ENCODE peak calls at places on chromosomes 7 and 10, in eight cellular contexts. E, T, G, N, I, A, B and O are unnamed samples.

GRCh38 chr10:13683017-13683416 is 96.3 kb downstream of the PRPF18 start:
- DNase-seq in N (no peak), E (no peak), I (no peak), T (no peak), G (no peak), B (no peak), A (no peak), O (no peak)

GRCh38 chr7:92391071-92391470 is 56.2 kb upstream of the GATAD1 start:
- DNase-seq in B (no peak), T (no peak), E (no peak), A (no peak), N (no peak), G (no peak), I (no peak), O (no peak)

GRCh38 chr10:58660577-58661255 is 148.0 kb downstream of the BICC1 start:
- DNase-seq in E (no peak), N (no peak), A (no peak), G (no peak), B (no peak), T (no peak), I (no peak), O (no peak)

GRCh38 chr7:110043514-110043913 is 1047.4 kb upstream of the LRRN3 start:
- DNase-seq in A (no peak), B (no peak), I (no peak), G (peak), T (no peak), E (no peak), N (no peak), O (no peak)

GRCh38 chr7:2299131-2299829 is 15.0 kb downstream of the SNX8 start:
- DNase-seq in A (no peak), G (peak), E (no peak), N (peak), T (no peak), I (no peak), B (no peak), O (peak)

GRCh38 chr10:100020161-100020882 is 10.6 kb upstream of the DNMBP start:
- DNase-seq in A (peak), N (no peak), I (no peak), E (no peak), B (no peak), T (peak), G (no peak), O (no peak)

GRCh38 chr7:121301441-121302213 is 27.2 kb upstream of the WNT16 start:
- DNase-seq in E (no peak), N (no peak), A (no peak), B (no peak), T (no peak), I (no peak), G (peak), O (no peak)

GRCh38 chr7:98323597-98324322 is 42.3 kb downstream of the BRI3 start:
- DNase-seq in E (no peak), B (no peak), T (no peak), G (peak), N (no peak), A (no peak), I (no peak), O (no peak)

GRCh38 chr7:111330235-111330523 is 232.1 kb downstream of the IMMP2L start:
- DNase-seq in T (no peak), A (no peak), E (no peak), I (no peak), B (no peak), N (no peak), G (no peak), O (no peak)

GRCh38 chr7:151759591-151760042 is 117.3 kb downstream of the PRKAG2 start:
- DNase-seq in B (peak), I (no peak), A (peak), E (peak), G (peak), N (peak), T (peak), O (peak)

GRCh38 chr7:141154131-141154732 is 80.4 kb downstream of the TMEM178B start:
- DNase-seq in N (no peak), I (no peak), E (no peak), B (no peak), A (no peak), T (no peak), G (no peak), O (no peak)

GRCh38 chr7:92058899-92059298 is 75.4 kb downstream of the CYP51A1 start:
- DNase-seq in E (no peak), T (no peak), I (no peak), A (no peak), G (no peak), N (no peak), B (no peak), O (no peak)

GRCh38 chr10:118595598-118596425 is at the start of gene PRLHR:
- DNase-seq in I (no peak), A (no peak), E (peak), B (peak), G (peak), T (no peak), N (peak), O (peak)

GRCh38 chr7:22851140-22851539 is 28.5 kb upstream of the TOMM7 start:
- DNase-seq in G (no peak), I (no peak), A (no peak), N (no peak), E (no peak), B (no peak), T (no peak), O (no peak)

GRCh38 chr10:24272374-24272773 is 63.4 kb downstream of the KIAA1217 start:
- DNase-seq in I (no peak), E (no peak), A (no peak), B (no peak), G (no peak), N (no peak), T (peak), O (no peak)

GRCh38 chr7:38881947-38882684 is 26.9 kb downstream of the VPS41 start:
- DNase-seq in B (no peak), G (no peak), E (no peak), T (no peak), A (no peak), N (no peak), I (no peak), O (no peak)

GRCh38 chr7:22853674-22854157 is 31.1 kb upstream of the TOMM7 start:
- DNase-seq in A (peak), I (no peak), T (no peak), E (peak), G (no peak), N (peak), B (no peak), O (peak)

GRCh38 chr7:10521306-10521705 is 452.4 kb upstream of the PHF14 start:
- DNase-seq in A (no peak), B (no peak), T (no peak), I (no peak), E (no peak), N (no peak), G (no peak), O (no peak)

GRCh38 chr7:6508950-6509349 is 42.3 kb downstream of the GRID2IP start:
- DNase-seq in I (no peak), G (no peak), T (no peak), N (no peak), B (no peak), A (no peak), E (no peak), O (no peak)

GRCh38 chr10:124629410-124629809 is 114.8 kb downstream of the FAM53B start:
- DNase-seq in G (no peak), T (no peak), A (no peak), N (no peak), I (no peak), B (no peak), E (peak), O (no peak)

GRCh38 chr7:70506463-70506862 is 625.5 kb upstream of the GALNT17 start:
- DNase-seq in N (no peak), I (peak), B (no peak), E (no peak), G (no peak), T (peak), A (no peak), O (no peak)

GRCh38 chr7:138785587-138786437 is 12.0 kb upstream of the TMEM213 start:
- DNase-seq in B (no peak), N (no peak), E (no peak), T (peak), A (peak), G (peak), I (no peak), O (no peak)

GRCh38 chr10:21953585-21954057 is 49.9 kb downstream of the DNAJC1 start:
- DNase-seq in B (no peak), N (no peak), E (no peak), T (peak), G (peak), I (no peak), A (peak), O (no peak)

GRCh38 chr10:69655124-69655867 is 25.2 kb downstream of the FAM241B start:
- DNase-seq in N (no peak), E (no peak), A (no peak), G (no peak), T (no peak), B (no peak), I (no peak), O (no peak)

GRCh38 chr10:108684431-108684830 is 1238.9 kb downstream of the XPNPEP1 start:
- DNase-seq in N (no peak), E (no peak), A (no peak), T (no peak), I (no peak), G (no peak), B (no peak), O (no peak)

GRCh38 chr7:54985405-54986360 is 33.1 kb upstream of the EGFR start:
- DNase-seq in E (no peak), T (peak), B (no peak), A (peak), N (no peak), I (no peak), G (peak), O (no peak)

GRCh38 chr10:77737608-77738007 is 100.0 kb upstream of the KCNMA1 start:
- DNase-seq in T (no peak), N (no peak), A (peak), B (no peak), G (peak), E (no peak), I (no peak), O (no peak)

GRCh38 chr7:45575501-45576248 is 1.5 kb downstream of the ADCY1 start:
- DNase-seq in I (no peak), B (no peak), A (no peak), N (no peak), G (no peak), T (no peak), E (no peak), O (no peak)

GRCh38 chr10:108393111-108393510 is 1228.6 kb upstream of the SORCS1 start:
- DNase-seq in T (no peak), G (peak), B (no peak), I (no peak), E (no peak), A (no peak), N (no peak), O (no peak)

GRCh38 chr7:106611911-106612310 is 49.0 kb downstream of the CCDC71L start:
- DNase-seq in B (no peak), I (no peak), N (no peak), G (no peak), T (no peak), A (no peak), E (no peak), O (no peak)

GRCh38 chr10:116926426-116926825 is 77.1 kb downstream of the ENO4 start:
- DNase-seq in E (no peak), B (no peak), T (no peak), N (no peak), G (no peak), A (no peak), I (no peak), O (no peak)

GRCh38 chr10:30744124-30744523 is 114.6 kb upstream of the LYZL2 start:
- DNase-seq in E (no peak), A (no peak), T (no peak), N (no peak), I (no peak), G (no peak), B (no peak), O (no peak)

GRCh38 chr7:17965600-17965999 is 25.3 kb upstream of the SNX13 start:
- DNase-seq in G (peak), A (no peak), N (no peak), E (no peak), I (no peak), B (no peak), T (no peak), O (no peak)

GRCh38 chr7:43037531-43037930 is 74.9 kb upstream of the HECW1 start:
- DNase-seq in N (no peak), E (no peak), G (no peak), B (no peak), T (no peak), I (no peak), A (no peak), O (no peak)

GRCh38 chr10:84824525-84824924 is 496.1 kb downstream of the CCSER2 start:
- DNase-seq in E (no peak), I (no peak), B (no peak), T (no peak), G (no peak), A (no peak), N (no peak), O (no peak)

GRCh38 chr7:102215281-102215680 is 71.4 kb upstream of the SH2B2 start:
- DNase-seq in A (no peak), N (no peak), T (no peak), B (no peak), E (no peak), G (no peak), I (no peak), O (no peak)

GRCh38 chr10:124093076-124093773 is at the start of gene CHST15:
- DNase-seq in T (peak), G (no peak), A (peak), N (peak), E (peak), I (peak), B (peak), O (peak)

GRCh38 chr10:93874309-93875031 is 19.3 kb upstream of the SLC35G1 start:
- DNase-seq in B (no peak), T (no peak), E (no peak), I (no peak), N (peak), G (no peak), A (no peak), O (no peak)

GRCh38 chr7:7498881-7499280 is 36.8 kb downstream of the COL28A1 start:
- DNase-seq in T (no peak), N (no peak), G (no peak), I (no peak), B (no peak), E (no peak), A (no peak), O (no peak)

DNA sequence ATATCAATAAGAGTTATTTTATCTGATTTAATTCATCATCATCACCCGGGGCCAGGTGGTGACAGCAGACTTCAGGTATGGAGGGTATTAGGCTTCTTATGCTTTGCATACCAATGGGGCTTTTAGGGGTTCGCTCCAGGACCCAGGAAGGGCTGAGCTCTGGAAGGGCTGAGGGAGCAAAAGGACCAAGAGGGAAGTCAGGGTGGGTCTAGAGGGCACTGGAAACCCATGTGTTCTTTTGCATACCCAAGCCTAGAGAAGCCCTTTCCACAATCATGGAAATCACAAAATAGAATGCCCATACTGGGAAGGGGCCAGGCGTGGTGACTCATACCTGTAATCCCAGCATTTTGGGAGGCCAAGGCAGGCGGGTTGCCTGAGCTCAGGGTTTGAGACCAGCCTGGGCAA is 30.9 kb upstream of the VCL start:
- DNase-seq in T (no peak), E (no peak), A (no peak), I (no peak), G (no peak), B (no peak), N (no peak), O (no peak)
- H3K4me3 ChIP-seq in T (no peak), E (no peak), A (no peak), I (no peak), G (no peak), B (no peak), N (no peak), O (no peak)

DNA sequence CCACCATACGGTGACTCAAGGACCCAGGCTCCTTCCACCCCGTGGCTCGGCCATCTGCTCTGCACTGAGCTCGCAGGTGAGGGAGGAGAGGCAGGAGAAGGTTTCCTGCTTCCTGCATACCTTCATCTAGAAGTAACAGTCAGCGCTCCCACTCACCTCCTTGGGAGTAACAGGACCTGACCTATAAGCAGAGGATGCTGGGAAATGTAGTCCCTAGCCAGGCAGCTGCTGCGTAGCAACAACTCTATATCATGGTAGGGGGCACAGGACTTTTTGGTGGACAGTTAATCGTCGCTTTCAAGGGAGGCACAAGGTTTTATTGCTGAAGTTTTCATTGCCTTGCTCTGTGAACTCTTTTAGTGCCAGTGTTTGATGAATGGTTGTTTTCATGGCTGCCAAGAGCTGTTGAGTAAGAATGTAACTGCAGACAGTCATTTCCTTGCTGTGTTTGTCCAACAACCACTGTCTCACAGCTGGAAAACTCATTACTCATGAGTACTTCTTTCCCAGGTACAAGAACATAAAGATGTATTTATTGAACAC is 10.2 kb upstream of the ZFYVE27 start:
- DNase-seq in T (peak), E (peak), N (peak), B (peak), G (peak), I (no peak), A (peak), O (peak)
- TF ChIP-seq POLR2A in T (no peak), E (no peak), N (no peak), B (no peak), G (no peak), I (peak), A (no peak), O (no peak)

GRCh38 chr7:115229401-115230083 is 307.6 kb downstream of the MDFIC start:
- DNase-seq in E (no peak), N (no peak), T (peak), B (no peak), A (no peak), I (no peak), G (no peak), O (no peak)

GRCh38 chr7:115223959-115224358 is 302.1 kb downstream of the MDFIC start:
- DNase-seq in A (no peak), T (no peak), E (no peak), I (no peak), N (no peak), G (peak), B (no peak), O (no peak)

GRCh38 chr7:115224923-115225322 is 303.0 kb downstream of the MDFIC start:
- DNase-seq in T (no peak), G (no peak), N (no peak), E (no peak), I (no peak), B (no peak), A (no peak), O (no peak)

GRCh38 chr7:115227473-115228235 is 305.8 kb downstream of the MDFIC start:
- DNase-seq in A (no peak), B (no peak), T (no peak), G (no peak), N (no peak), I (no peak), E (no peak), O (no peak)

DNA sequence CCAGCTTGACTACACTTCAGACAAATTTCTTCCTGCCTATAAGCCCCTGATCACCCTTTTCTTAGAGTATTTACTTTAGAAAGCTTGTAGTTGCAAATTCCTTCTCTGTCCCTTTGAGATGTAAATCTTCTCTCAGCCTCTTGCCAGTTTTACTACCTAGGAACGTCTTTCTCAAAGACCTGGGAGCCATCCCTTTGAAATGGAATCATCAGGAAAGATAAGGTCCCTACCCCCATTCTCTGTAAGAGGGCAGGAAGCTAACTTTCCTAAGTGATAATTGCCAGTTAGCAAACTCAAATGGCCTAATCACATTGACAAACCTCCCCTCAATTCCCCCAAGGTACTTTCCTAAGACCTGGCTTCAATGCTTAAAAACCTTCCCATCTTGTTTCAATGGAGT is 304.5 kb downstream of the MDFIC start:
- DNase-seq in A (no peak), T (no peak), E (no peak), N (no peak), I (no peak), B (no peak), G (no peak), O (no peak)
- H3K27ac ChIP-seq in A (no peak), T (no peak), E (no peak), N (no peak), I (no peak), B (no peak), G (no peak), O (no peak)

GRCh38 chr10:3239066-3239919 is 66.7 kb upstream of the PITRM1 start:
- DNase-seq in B (peak), E (peak), G (peak), I (peak), T (peak), A (peak), N (peak), O (peak)
- H3K4me3 ChIP-seq in B (no peak), E (no peak), G (no peak), I (no peak), T (no peak), A (no peak), N (no peak), O (no peak)

GRCh38 chr7:128826916-128827247 is 3.3 kb upstream of the FLNC start:
- DNase-seq in A (no peak), I (no peak), N (no peak), E (no peak), T (no peak), B (no peak), G (no peak), O (no peak)

GRCh38 chr7:128827248-128827958 is 2.8 kb upstream of the FLNC start:
- DNase-seq in I (no peak), A (no peak), B (peak), G (peak), E (no peak), N (no peak), T (no peak), O (no peak)

GRCh38 chr7:128829391-128830166 is 627 bp upstream of the FLNC start:
- DNase-seq in G (peak), E (no peak), A (no peak), I (peak), N (peak), B (no peak), T (no peak), O (peak)

GRCh38 chr7:128826512-128826911 is 3.7 kb upstream of the FLNC start:
- DNase-seq in T (no peak), G (no peak), A (no peak), B (no peak), E (no peak), N (no peak), I (no peak), O (no peak)

GRCh38 chr7:128827971-128828711 is 2.1 kb upstream of the FLNC start:
- DNase-seq in A (no peak), B (no peak), E (no peak), N (no peak), G (peak), T (peak), I (no peak), O (peak)
- TF ChIP-seq POLR2A in A (no peak), B (no peak), E (no peak), N (no peak), G (peak), T (no peak), I (no peak), O (no peak)

GRCh38 chr7:30278849-30279505 is 5.4 kb upstream of the ZNRF2 start:
- DNase-seq in B (no peak), A (no peak), T (no peak), N (no peak), I (no peak), E (no peak), G (no peak), O (no peak)
- H3K27ac ChIP-seq in B (no peak), A (no peak), T (no peak), N (no peak), I (no peak), E (no peak), G (no peak), O (no peak)

DNA sequence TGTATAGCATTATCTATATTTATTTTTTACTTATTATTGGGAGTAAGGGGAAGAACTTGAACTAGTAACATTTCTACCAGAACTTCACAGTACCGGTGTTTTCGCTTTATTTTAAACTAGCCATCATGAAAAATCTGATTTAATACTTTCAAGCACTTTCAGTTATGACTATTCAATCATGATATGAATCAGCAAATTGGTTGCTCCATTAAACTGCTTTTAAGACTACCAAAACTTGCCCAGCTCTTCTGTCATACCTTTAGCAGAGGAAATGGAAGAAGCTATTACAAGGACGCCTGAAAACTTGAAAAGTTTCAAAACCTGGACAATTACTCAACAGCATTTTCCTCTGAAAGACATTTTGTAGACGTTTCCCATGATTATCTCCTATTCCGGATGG is 2.1 kb downstream of the JAZF1 start:
- DNase-seq in E (no peak), B (no peak), G (no peak), N (no peak), A (no peak), T (no peak), I (no peak), O (no peak)
- H3K4me3 ChIP-seq in E (peak), B (no peak), G (peak), N (no peak), A (peak), T (no peak), I (no peak), O (peak)